ENCODE peak calls at places on chromosomes 6 and 20, in six cellular contexts. B, E, D, K, L and N are unnamed samples.

GRCh38 chr6:89369009-89369408 is 16.5 kb upstream of the UBE2J1 start:
- DNase-seq in L (peak; percentile 68), D (no peak), E (no peak), B (peak; percentile 27), K (peak; percentile 61), N (peak; percentile 77)

GRCh38 chr6:15392182-15392581 is 146.3 kb downstream of the JARID2 start:
- DNase-seq in B (no peak), K (no peak), L (no peak), E (peak; percentile 86), D (no peak), N (no peak)

GRCh38 chr6:21188505-21189223 is 404.9 kb upstream of the SOX4 start:
- DNase-seq in D (no peak), B (no peak), K (no peak), L (no peak), E (peak; percentile 85), N (no peak)

GRCh38 chr20:2093883-2094282 is 7.7 kb upstream of the STK35 start:
- DNase-seq in E (no peak), B (no peak), L (no peak), K (no peak), D (no peak), N (no peak)

GRCh38 chr6:165707067-165707853 is 44.2 kb upstream of the PDE10A start:
- DNase-seq in E (no peak), L (no peak), D (no peak), K (no peak), B (no peak), N (no peak)

GRCh38 chr6:20708367-20709124 is 174.3 kb downstream of the CDKAL1 start:
- DNase-seq in E (peak; percentile 87), B (no peak), L (no peak), K (no peak), D (peak; percentile 30), N (no peak)

GRCh38 chr6:36544228-36544627 is 3.1 kb downstream of the STK38 start:
- DNase-seq in K (no peak), L (no peak), D (peak; percentile 16), B (peak; percentile 17), E (no peak), N (peak; percentile 78)

GRCh38 chr6:150696156-150696555 is 96.5 kb downstream of the PLEKHG1 start:
- DNase-seq in L (no peak), K (no peak), E (peak; percentile 87), B (no peak), D (no peak), N (no peak)

GRCh38 chr20:20010639-20011500 is 6.3 kb upstream of the NAA20 start:
- DNase-seq in D (no peak), E (peak; percentile 82), K (no peak), L (no peak), B (no peak), N (peak; percentile 63)

GRCh38 chr6:97049254-97050004 is 124.9 kb downstream of the KLHL32 start:
- DNase-seq in L (no peak), D (no peak), K (no peak), E (no peak), B (peak; percentile 63), N (peak; percentile 21)

GRCh38 chr6:106083618-106084017 is 2.5 kb upstream of the PRDM1 start:
- DNase-seq in D (no peak), L (no peak), B (peak; percentile 59), K (no peak), E (no peak), N (peak; percentile 50)

GRCh38 chr20:38903335-38903734 is 22.9 kb upstream of the FAM83D start:
- DNase-seq in D (no peak), L (no peak), K (no peak), E (no peak), B (no peak), N (no peak)

GRCh38 chr20:1150218-1150617 is 31.8 kb downstream of the PSMF1 start:
- DNase-seq in B (peak; percentile 7), L (no peak), K (no peak), E (no peak), D (peak; percentile 2), N (peak; percentile 67)

GRCh38 chr6:42287756-42288155 is 70.1 kb upstream of the MRPS10 start:
- DNase-seq in B (no peak), E (no peak), K (no peak), D (no peak), L (no peak), N (no peak)